ENCODE peak calls at places on chromosomes 16 and 17, in five cellular contexts. J is NCI-H2171, S is BJ, G is AG09309, T is HEK293T. M is an unnamed sample.

GRCh38 chr16:89973654-89974335 is 25.2 kb downstream of the DEF8 start:
- DNase-seq in S (no peak), T (no peak), J (no peak), G (no peak), M (no peak)

GRCh38 chr16:55700067-55700466 is 44.3 kb downstream of the SLC6A2 start:
- DNase-seq in J (no peak), G (no peak), T (no peak), S (no peak), M (no peak)

GRCh38 chr16:54284931-54285413 is 1.6 kb downstream of the IRX3 start:
- DNase-seq in S (no peak), G (no peak), J (no peak), T (no peak), M (no peak)

GRCh38 chr16:68373528-68374250 is 62.9 kb downstream of the PRMT7 start:
- DNase-seq in J (no peak), G (no peak), S (no peak), T (no peak), M (no peak)

GRCh38 chr17:4502466-4503154 is 3.9 kb downstream of the SPNS2 start:
- DNase-seq in T (no peak), J (no peak), S (no peak), G (no peak), M (no peak)

GRCh38 chr16:57651344-57652333 is 16.5 kb upstream of the ADGRG3 start:
- DNase-seq in S (no peak), J (no peak), T (no peak), G (no peak), M (no peak)

GRCh38 chr17:31593806-31594205 is 202.3 kb downstream of the RAB11FIP4 start:
- DNase-seq in T (no peak), S (no peak), G (no peak), J (peak; percentile 64), M (no peak)

GRCh38 chr17:44911133-44912001 is 3.9 kb downstream of the GFAP start:
- DNase-seq in G (no peak), S (no peak), J (no peak), T (peak; percentile 71), M (peak; percentile 65)

GRCh38 chr16:23549938-23550337 is 7.2 kb downstream of the EARS2 start:
- DNase-seq in J (no peak), T (no peak), S (no peak), G (no peak), M (no peak)

GRCh38 chr17:78727057-78727456 is 55.0 kb downstream of the CYTH1 start:
- DNase-seq in J (no peak), T (no peak), S (no peak), G (no peak), M (no peak)

GRCh38 chr16:49546735-49547134 is 173.1 kb downstream of the C16orf78 start:
- DNase-seq in J (no peak), G (no peak), T (no peak), S (no peak), M (no peak)

GRCh38 chr16:12111819-12112218 is 135.3 kb downstream of the SNX29 start:
- DNase-seq in T (no peak), J (no peak), S (no peak), G (no peak), M (no peak)

GRCh38 chr17:60145006-60145935 is 4.5 kb upstream of the CA4 start:
- DNase-seq in G (no peak), T (no peak), S (no peak), J (no peak), M (no peak)

GRCh38 chr17:82436601-82437324 is 13.8 kb downstream of the CYBC1 start:
- DNase-seq in S (no peak), G (no peak), J (no peak), T (no peak), M (no peak)

GRCh38 chr16:88345031-88345942 is 37.5 kb upstream of the ZNF469 start:
- DNase-seq in J (no peak), S (no peak), G (no peak), T (no peak), M (no peak)

GRCh38 chr17:54749157-54749556 is 151.5 kb upstream of the TOM1L1 start:
- DNase-seq in T (no peak), G (no peak), S (no peak), J (no peak), M (no peak)

GRCh38 chr17:44417553-44417952 is 28.1 kb upstream of the ITGA2B start:
- DNase-seq in T (no peak), J (no peak), G (peak; percentile 58), S (peak; percentile 37), M (no peak)

GRCh38 chr17:81723651-81724209 is 11.6 kb downstream of the SLC25A10 start:
- DNase-seq in S (no peak), G (no peak), T (no peak), J (no peak), M (no peak)

GRCh38 chr17:2335726-2336214 is 487 bp downstream of the TSR1 start:
- DNase-seq in T (no peak), J (no peak), S (no peak), G (no peak), M (no peak)

GRCh38 chr17:7548585-7549400 is at the start of gene TNFSF12:
- DNase-seq in J (no peak), T (peak; percentile 50), S (no peak), G (no peak), M (peak; percentile 36)

M was measured in neural crest cell.